ENCODE peak calls at places on chromosomes 16 and 17, in nine cellular contexts. A is colonic mucosa, L is ovary, B is lung, U is heart left ventricle, I is NB4, J is brain microvascular endothelial cell, Y is Peyer's patch, P is foreskin fibroblast. W is an unnamed sample.

GRCh38 chr16:78490431-78490830 is 391.0 kb downstream of the WWOX start:
- DNase-seq in A (no peak), L (no peak), B (no peak), U (no peak), I (no peak), J (no peak), Y (no peak), P (no peak), W (no peak)

GRCh38 chr16:88737298-88738166 is 31.2 kb downstream of the CTU2 start:
- DNase-seq in A (peak), L (peak), B (peak), U (peak), I (peak), J (peak), Y (peak), P (peak), W (peak)

GRCh38 chr16:57412584-57412983 is 8.0 kb downstream of the CCL17 start:
- DNase-seq in A (no peak), L (no peak), B (no peak), U (no peak), I (no peak), J (no peak), Y (no peak), P (no peak), W (no peak)

GRCh38 chr17:41595585-41595984 is 8.9 kb upstream of the KRT14 start:
- DNase-seq in A (no peak), L (no peak), B (no peak), U (no peak), I (no peak), J (no peak), Y (peak), P (no peak), W (no peak)

GRCh38 chr17:81583589-81584337 is 31.6 kb upstream of the FAAP100 start:
- DNase-seq in A (no peak), L (no peak), B (no peak), U (no peak), I (no peak), J (no peak), Y (no peak), P (no peak), W (peak)

GRCh38 chr16:53105565-53105964 is 50.8 kb downstream of the CHD9 start:
- DNase-seq in A (no peak), L (no peak), B (no peak), U (no peak), I (no peak), J (no peak), Y (no peak), P (no peak), W (no peak)

GRCh38 chr16:89365044-89365467 is 125.3 kb downstream of the ANKRD11 start:
- DNase-seq in A (no peak), L (no peak), B (no peak), U (no peak), I (peak), J (peak), Y (no peak), P (peak), W (peak)

GRCh38 chr17:56977673-56978395 is at the start of gene SCPEP1:
- DNase-seq in A (peak), L (peak), B (peak), U (peak), I (peak), J (peak), Y (peak), P (peak), W (peak)

GRCh38 chr16:67184453-67185002 is 765 bp upstream of the MATCAP1 start:
- DNase-seq in A (no peak), L (peak), B (no peak), U (no peak), I (no peak), J (no peak), Y (no peak), P (no peak), W (no peak)

GRCh38 chr16:51355195-51355594 is 204.1 kb upstream of the SALL1 start:
- DNase-seq in A (no peak), L (no peak), B (no peak), U (no peak), I (no peak), J (no peak), Y (no peak), P (no peak), W (no peak)

GRCh38 chr16:10521681-10522274 is 58.6 kb downstream of the EMP2 start:
- DNase-seq in A (peak), L (peak), B (peak), U (peak), I (peak), J (peak), Y (no peak), P (peak), W (peak)

GRCh38 chr16:85800321-85800669 is 800 bp downstream of the COX4I1 start:
- DNase-seq in A (peak), L (no peak), B (no peak), U (no peak), I (no peak), J (no peak), Y (no peak), P (no peak), W (no peak)

GRCh38 chr16:65059421-65059980 is 62.4 kb downstream of the CDH11 start:
- DNase-seq in A (no peak), L (no peak), B (no peak), U (no peak), I (no peak), J (no peak), Y (no peak), P (no peak), W (no peak)

GRCh38 chr17:82238562-82239201 is 9.8 kb downstream of the SLC16A3 start:
- DNase-seq in A (peak), L (peak), B (peak), U (peak), I (peak), J (peak), Y (peak), P (no peak), W (peak)

GRCh38 chr16:67187175-67187900 is 2.6 kb downstream of the EXOC3L1 start:
- DNase-seq in A (no peak), L (peak), B (no peak), U (no peak), I (no peak), J (no peak), Y (no peak), P (no peak), W (no peak)

GRCh38 chr16:85329059-85329812 is 217.0 kb upstream of the CIBAR2 start:
- DNase-seq in A (peak), L (no peak), B (no peak), U (no peak), I (peak), J (peak), Y (peak), P (no peak), W (peak)

GRCh38 chr16:11379420-11379819 is 34.2 kb downstream of the RMI2 start:
- DNase-seq in A (no peak), L (no peak), B (no peak), U (no peak), I (no peak), J (no peak), Y (no peak), P (no peak), W (peak)

GRCh38 chr16:11914759-11915643 is 755 bp downstream of the GSPT1 start:
- DNase-seq in A (peak), L (peak), B (peak), U (peak), I (peak), J (peak), Y (peak), P (no peak), W (peak)

GRCh38 chr17:2710804-2711607 is 558 bp downstream of the CLUH start:
- DNase-seq in A (no peak), L (peak), B (peak), U (no peak), I (peak), J (no peak), Y (peak), P (no peak), W (no peak)

GRCh38 chr17:80946449-80946848 is 45.2 kb upstream of the CHMP6 start:
- DNase-seq in A (no peak), L (no peak), B (no peak), U (no peak), I (no peak), J (no peak), Y (no peak), P (no peak), W (no peak)

GRCh38 chr16:87686697-87687570 is 78.9 kb downstream of the KLHDC4 start:
- DNase-seq in A (no peak), L (no peak), B (no peak), U (no peak), I (peak), J (no peak), Y (no peak), P (peak), W (no peak)

GRCh38 chr16:24536671-24537070 is 2.7 kb upstream of the RBBP6 start:
- DNase-seq in A (no peak), L (no peak), B (no peak), U (no peak), I (no peak), J (no peak), Y (no peak), P (no peak), W (no peak)

GRCh38 chr17:43713494-43714162 is 45.0 kb downstream of the SOST start:
- DNase-seq in A (peak), L (no peak), B (no peak), U (peak), I (peak), J (no peak), Y (no peak), P (peak), W (no peak)

GRCh38 chr17:44307387-44308186 is 814 bp upstream of the RUNDC3A start:
- DNase-seq in A (no peak), L (peak), B (no peak), U (peak), I (no peak), J (no peak), Y (no peak), P (peak), W (no peak)

GRCh38 chr17:1511756-1512321 is 4.6 kb downstream of the INPP5K start:
- DNase-seq in A (peak), L (no peak), B (peak), U (peak), I (no peak), J (no peak), Y (peak), P (no peak), W (no peak)

GRCh38 chr17:47928415-47928814 is 13.0 kb upstream of the PNPO start:
- DNase-seq in A (no peak), L (no peak), B (no peak), U (no peak), I (no peak), J (no peak), Y (no peak), P (no peak), W (no peak)
- H3K4me3 ChIP-seq in A (no peak), L (no peak), B (no peak), U (no peak), I (no peak), J (no peak), Y (no peak), P (no peak), W (no peak)

DNA sequence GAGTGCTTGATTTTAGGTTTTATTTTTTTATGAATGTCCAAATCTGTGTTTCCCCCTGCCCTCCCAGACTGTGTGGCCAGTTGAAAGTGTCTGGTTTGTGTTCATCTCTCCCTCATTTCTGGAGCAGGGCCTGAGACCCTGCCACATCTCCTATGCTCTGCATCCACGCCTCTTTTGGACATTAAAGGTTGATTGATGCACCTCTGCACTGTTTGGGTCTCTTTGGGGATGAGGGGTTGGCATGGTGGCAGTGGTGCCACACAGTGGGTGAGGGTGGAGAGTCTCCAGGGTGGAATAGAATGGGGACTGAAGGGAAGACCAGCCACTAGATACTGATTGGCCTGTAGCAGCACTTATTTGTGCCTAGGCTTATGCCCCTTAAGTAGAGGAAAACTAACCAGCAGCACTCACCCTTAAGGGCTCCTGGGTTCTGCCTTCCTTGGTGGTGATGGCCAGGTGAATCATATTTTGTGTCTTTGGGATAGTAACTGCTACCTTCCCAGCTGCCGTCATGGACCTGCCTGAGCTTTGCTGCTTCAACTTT is 7.9 kb downstream of the DYNLL2 start:
- DNase-seq in A (no peak), L (no peak), B (no peak), U (no peak), I (no peak), J (no peak), Y (no peak), P (no peak), W (no peak)
- TF ChIP-seq CTCF in A (no peak), L (no peak), B (no peak), U (no peak), I (no peak), J (no peak), Y (no peak), P (no peak), W (no peak)

GRCh38 chr17:75875940-75876189 is 2.5 kb downstream of the TRIM47 start:
- DNase-seq in A (no peak), L (no peak), B (no peak), U (no peak), I (no peak), J (no peak), Y (no peak), P (no peak), W (no peak)
- H3K4me3 ChIP-seq in A (peak), L (peak), B (no peak), U (peak), I (no peak), J (no peak), Y (peak), P (no peak), W (no peak)

GRCh38 chr17:63680700-63681099 is 19.2 kb downstream of the LIMD2 start:
- DNase-seq in A (no peak), L (no peak), B (no peak), U (no peak), I (no peak), J (no peak), Y (no peak), P (no peak), W (no peak)

GRCh38 chr17:63681530-63681929 is 18.4 kb downstream of the LIMD2 start:
- DNase-seq in A (no peak), L (no peak), B (no peak), U (peak), I (no peak), J (no peak), Y (peak), P (no peak), W (no peak)

GRCh38 chr17:63685021-63685420 is 14.9 kb downstream of the LIMD2 start:
- DNase-seq in A (no peak), L (no peak), B (no peak), U (no peak), I (no peak), J (no peak), Y (peak), P (no peak), W (no peak)

GRCh38 chr17:63682981-63683380 is 16.9 kb downstream of the LIMD2 start:
- DNase-seq in A (no peak), L (no peak), B (no peak), U (no peak), I (no peak), J (no peak), Y (no peak), P (no peak), W (no peak)

DNA sequence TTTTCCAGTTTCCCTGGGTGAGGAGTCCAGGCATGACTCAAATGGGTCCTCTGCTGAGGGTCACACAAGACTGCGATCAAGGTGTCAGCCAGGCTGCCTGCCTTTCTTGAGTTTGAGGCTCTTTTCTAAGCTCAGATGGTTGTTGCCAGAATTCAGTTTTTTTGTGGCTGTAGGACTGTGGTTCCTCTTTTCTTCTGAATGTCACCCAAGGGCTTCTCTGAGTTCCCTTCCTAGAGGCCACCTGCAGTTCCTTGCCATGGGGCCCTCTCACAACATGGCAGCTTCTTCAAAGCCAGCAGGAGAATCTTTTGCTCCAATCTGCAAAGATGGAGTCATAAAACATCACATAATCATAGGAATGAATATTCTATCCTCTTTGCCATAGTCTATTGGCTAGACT is 17.5 kb downstream of the LIMD2 start:
- DNase-seq in A (no peak), L (no peak), B (no peak), U (no peak), I (peak), J (no peak), Y (no peak), P (no peak), W (no peak)
- TF ChIP-seq CTCF in A (no peak), L (no peak), B (no peak), U (no peak), I (no peak), J (no peak), Y (no peak), P (no peak), W (no peak)

GRCh38 chr17:16989953-16990860 is 18.3 kb upstream of the TNFRSF13B start:
- DNase-seq in A (no peak), L (no peak), B (no peak), U (no peak), I (no peak), J (no peak), Y (no peak), P (peak), W (no peak)

GRCh38 chr17:16988749-16989229 is 16.9 kb upstream of the TNFRSF13B start:
- DNase-seq in A (no peak), L (no peak), B (no peak), U (no peak), I (no peak), J (no peak), Y (no peak), P (no peak), W (no peak)

GRCh38 chr17:16987830-16988601 is 16.1 kb upstream of the TNFRSF13B start:
- DNase-seq in A (peak), L (no peak), B (peak), U (peak), I (peak), J (peak), Y (no peak), P (peak), W (peak)

GRCh38 chr17:16991349-16992009 is 19.6 kb upstream of the TNFRSF13B start:
- DNase-seq in A (peak), L (peak), B (peak), U (peak), I (peak), J (peak), Y (peak), P (peak), W (peak)

GRCh38 chr17:16989230-16989952 is 17.5 kb upstream of the TNFRSF13B start:
- DNase-seq in A (peak), L (no peak), B (no peak), U (no peak), I (peak), J (no peak), Y (no peak), P (no peak), W (no peak)
- H3K4me3 ChIP-seq in A (no peak), L (no peak), B (no peak), U (no peak), I (no peak), J (no peak), Y (peak), P (no peak), W (no peak)

DNA sequence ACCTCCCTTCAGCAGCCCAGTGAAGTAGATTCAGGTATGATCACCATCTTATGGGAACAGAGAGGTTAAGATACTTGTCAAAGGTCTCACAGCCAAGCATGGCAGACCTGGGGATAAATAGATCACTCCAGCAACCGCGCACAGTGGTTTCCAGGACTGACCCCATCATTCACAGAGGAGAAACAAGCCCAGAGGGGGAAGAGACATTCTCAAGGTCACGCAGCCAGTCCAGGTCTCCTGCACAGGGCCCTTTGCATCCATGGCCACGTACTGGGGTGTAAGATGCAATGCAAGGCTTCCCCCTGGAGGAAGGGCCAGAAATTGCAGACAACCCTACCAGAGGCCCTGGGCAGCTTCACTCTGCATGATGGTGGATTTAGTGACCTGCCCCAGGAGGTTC is 19.9 kb downstream of the TLE7 start:
- DNase-seq in A (peak), L (no peak), B (no peak), U (no peak), I (peak), J (peak), Y (no peak), P (no peak), W (no peak)
- TF ChIP-seq CTCF in A (peak), L (no peak), B (no peak), U (no peak), I (peak), J (peak), Y (no peak), P (peak), W (peak)

GRCh38 chr17:74211929-74212261 is 1.5 kb upstream of the TTYH2 start:
- DNase-seq in A (no peak), L (no peak), B (no peak), U (no peak), I (no peak), J (no peak), Y (no peak), P (no peak), W (no peak)
- H3K4me3 ChIP-seq in A (peak), L (peak), B (no peak), U (peak), I (no peak), J (peak), Y (peak), P (peak), W (peak)

GRCh38 chr17:38883592-38884526 is 14.0 kb downstream of the LASP1 start:
- DNase-seq in A (no peak), L (no peak), B (no peak), U (no peak), I (peak), J (no peak), Y (no peak), P (no peak), W (peak)
- TF ChIP-seq CTCF in A (no peak), L (no peak), B (no peak), U (no peak), I (no peak), J (peak), Y (no peak), P (no peak), W (peak)

DNA sequence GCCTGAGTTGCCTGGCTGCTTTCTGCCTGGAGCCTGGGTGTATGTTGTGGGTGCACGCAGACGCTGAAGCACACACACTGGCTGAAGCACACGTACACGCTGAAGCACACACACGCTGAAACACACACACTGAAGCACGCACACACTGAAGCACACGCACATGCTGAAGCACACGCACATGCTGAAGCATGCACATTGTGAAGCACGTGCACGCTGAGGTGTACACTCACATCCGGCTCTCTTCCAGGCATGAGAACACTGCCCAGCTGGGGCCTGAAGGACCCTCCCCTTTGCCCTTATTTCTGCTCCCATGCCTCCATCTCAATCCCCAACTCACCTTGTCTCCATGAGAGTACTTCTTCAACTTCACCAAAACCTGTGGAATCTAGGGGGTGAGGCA is 16.5 kb downstream of the CSF3 start:
- DNase-seq in A (no peak), L (no peak), B (no peak), U (no peak), I (no peak), J (no peak), Y (no peak), P (no peak), W (no peak)
- H3K4me3 ChIP-seq in A (no peak), L (no peak), B (no peak), U (no peak), I (no peak), J (no peak), Y (no peak), P (no peak), W (no peak)

W was measured in astrocyte of the spinal cord.